ENCODE peak calls at places on chromosomes 3 and 15, in eight cellular contexts. A, C, O, I, T, R, Q and D are unnamed samples.

GRCh38 chr15:61032600-61033286 is 196.4 kb downstream of the RORA start:
- DNase-seq in A (no peak), C (no peak), O (no peak), I (no peak), T (no peak), R (peak; percentile 38), Q (no peak), D (no peak)

GRCh38 chr15:101187820-101188516 is 63.9 kb downstream of the CHSY1 start:
- DNase-seq in A (no peak), C (no peak), O (peak; percentile 94), I (no peak), T (no peak), R (no peak), Q (no peak), D (peak; percentile 96)

GRCh38 chr15:80386151-80386550 is 18.0 kb upstream of the ARNT2 start:
- DNase-seq in A (no peak), C (no peak), O (no peak), I (no peak), T (no peak), R (no peak), Q (no peak), D (no peak)

GRCh38 chr3:189355481-189356201 is 183.9 kb downstream of the TPRG1 start:
- DNase-seq in A (peak; percentile 31), C (peak; percentile 84), O (peak; percentile 84), I (peak; percentile 55), T (no peak), R (peak; percentile 23), Q (no peak), D (peak; percentile 60)

GRCh38 chr3:11434697-11435096 is 162.5 kb downstream of the ATG7 start:
- DNase-seq in A (no peak), C (no peak), O (no peak), I (no peak), T (no peak), R (no peak), Q (no peak), D (peak; percentile 6)

GRCh38 chr3:141410861-141411771 is 42.8 kb downstream of the ZBTB38 start:
- DNase-seq in A (no peak), C (peak; percentile 46), O (no peak), I (peak; percentile 63), T (no peak), R (peak; percentile 41), Q (no peak), D (no peak)

GRCh38 chr3:100159564-100160153 is 45.4 kb upstream of the FILIP1L start:
- DNase-seq in A (no peak), C (peak; percentile 87), O (peak; percentile 81), I (no peak), T (no peak), R (no peak), Q (no peak), D (peak; percentile 77)

GRCh38 chr3:149367021-149367840 is 10.2 kb downstream of the TM4SF1 start:
- DNase-seq in A (peak; percentile 82), C (peak; percentile 99), O (no peak), I (no peak), T (no peak), R (peak; percentile 55), Q (no peak), D (peak; percentile 71)

GRCh38 chr3:194928183-194928736 is 242.6 kb downstream of the FAM43A start:
- DNase-seq in A (no peak), C (peak; percentile 40), O (no peak), I (peak; percentile 43), T (no peak), R (no peak), Q (no peak), D (peak; percentile 51)

GRCh38 chr3:10940106-10940505 is 52.4 kb upstream of the SLC6A1 start:
- DNase-seq in A (no peak), C (peak; percentile 14), O (no peak), I (no peak), T (no peak), R (no peak), Q (no peak), D (no peak)

GRCh38 chr3:43503067-43503728 is 118.6 kb downstream of the ANO10 start:
- DNase-seq in A (no peak), C (peak; percentile 77), O (peak; percentile 2), I (no peak), T (no peak), R (no peak), Q (no peak), D (peak; percentile 65)

GRCh38 chr15:60935130-60935529 is 294.0 kb downstream of the RORA start:
- DNase-seq in A (no peak), C (no peak), O (no peak), I (no peak), T (no peak), R (no peak), Q (no peak), D (no peak)

GRCh38 chr3:56413911-56414310 is 54.4 kb downstream of the ERC2 start:
- DNase-seq in A (no peak), C (peak; percentile 10), O (no peak), I (no peak), T (no peak), R (no peak), Q (no peak), D (peak; percentile 5)

GRCh38 chr15:65767895-65768294 is 24.2 kb downstream of the DENND4A start:
- DNase-seq in A (no peak), C (no peak), O (no peak), I (no peak), T (no peak), R (no peak), Q (no peak), D (no peak)

GRCh38 chr3:71356272-71356671 is 227.3 kb downstream of the FOXP1 start:
- DNase-seq in A (no peak), C (no peak), O (no peak), I (no peak), T (no peak), R (no peak), Q (no peak), D (no peak)

GRCh38 chr15:96678386-96678785 is 347.9 kb downstream of the NR2F2 start:
- DNase-seq in A (no peak), C (no peak), O (no peak), I (no peak), T (no peak), R (no peak), Q (no peak), D (no peak)

GRCh38 chr3:39383190-39383912 is at the start of gene SLC25A38:
- DNase-seq in A (peak; percentile 95), C (peak; percentile 84), O (peak; percentile 43), I (peak; percentile 85), T (peak; percentile 72), R (peak; percentile 85), Q (peak; percentile 94), D (peak; percentile 89)
- TF ChIP-seq CTCF in A (peak; percentile 15), C (peak; percentile 28), O (peak; percentile 1), I (peak; percentile 39), T (peak; percentile 43), R (peak; percentile 55), Q (peak; percentile 42), D (peak; percentile 36)

GRCh38 chr3:137771401-137772230 is 7.5 kb downstream of the SOX14 start:
- DNase-seq in A (no peak), C (no peak), O (no peak), I (no peak), T (no peak), R (no peak), Q (no peak), D (no peak)

GRCh38 chr3:137769321-137770065 is 5.4 kb downstream of the SOX14 start:
- DNase-seq in A (no peak), C (no peak), O (no peak), I (no peak), T (no peak), R (no peak), Q (no peak), D (no peak)

GRCh38 chr3:137770821-137771399 is 6.8 kb downstream of the SOX14 start:
- DNase-seq in A (no peak), C (no peak), O (no peak), I (no peak), T (no peak), R (no peak), Q (no peak), D (no peak)

GRCh38 chr3:137768361-137769320 is 4.5 kb downstream of the SOX14 start:
- DNase-seq in A (no peak), C (no peak), O (no peak), I (no peak), T (no peak), R (no peak), Q (no peak), D (no peak)

GRCh38 chr3:137770066-137770805 is 6.1 kb downstream of the SOX14 start:
- DNase-seq in A (no peak), C (no peak), O (no peak), I (no peak), T (no peak), R (no peak), Q (no peak), D (no peak)
- H3K4me3 ChIP-seq in A (no peak overlapping the region), C (no peak overlapping the region), O (no peak overlapping the region), I (no peak overlapping the region), T (no peak overlapping the region), R (no peak overlapping the region), Q (no peak overlapping the region), D (no peak overlapping the region)

GRCh38 chr15:38647683-38648082 is 83.1 kb upstream of the RASGRP1 start:
- DNase-seq in A (peak; percentile 20), C (peak; percentile 63), O (no peak), I (no peak), T (no peak), R (no peak), Q (no peak), D (peak; percentile 51)
- TF ChIP-seq CTCF in A (peak; percentile 40), C (peak; percentile 69), O (peak; percentile 49), I (no peak), T (no peak), R (peak; percentile 29), Q (peak; percentile 45), D (peak; percentile 60)

GRCh38 chr3:53729130-53729529 is 117.1 kb downstream of the CHDH start:
- DNase-seq in A (no peak), C (no peak), O (peak; percentile 34), I (no peak), T (no peak), R (no peak), Q (no peak), D (no peak)

GRCh38 chr3:53726654-53727053 is 119.6 kb downstream of the CHDH start:
- DNase-seq in A (no peak), C (no peak), O (no peak), I (no peak), T (no peak), R (no peak), Q (no peak), D (no peak)

GRCh38 chr3:53728606-53729005 is 117.6 kb downstream of the CHDH start:
- DNase-seq in A (no peak), C (no peak), O (no peak), I (no peak), T (no peak), R (no peak), Q (no peak), D (no peak)

GRCh38 chr3:53724566-53724965 is 121.7 kb downstream of the CHDH start:
- DNase-seq in A (no peak), C (no peak), O (no peak), I (no peak), T (no peak), R (no peak), Q (no peak), D (no peak)

DNA sequence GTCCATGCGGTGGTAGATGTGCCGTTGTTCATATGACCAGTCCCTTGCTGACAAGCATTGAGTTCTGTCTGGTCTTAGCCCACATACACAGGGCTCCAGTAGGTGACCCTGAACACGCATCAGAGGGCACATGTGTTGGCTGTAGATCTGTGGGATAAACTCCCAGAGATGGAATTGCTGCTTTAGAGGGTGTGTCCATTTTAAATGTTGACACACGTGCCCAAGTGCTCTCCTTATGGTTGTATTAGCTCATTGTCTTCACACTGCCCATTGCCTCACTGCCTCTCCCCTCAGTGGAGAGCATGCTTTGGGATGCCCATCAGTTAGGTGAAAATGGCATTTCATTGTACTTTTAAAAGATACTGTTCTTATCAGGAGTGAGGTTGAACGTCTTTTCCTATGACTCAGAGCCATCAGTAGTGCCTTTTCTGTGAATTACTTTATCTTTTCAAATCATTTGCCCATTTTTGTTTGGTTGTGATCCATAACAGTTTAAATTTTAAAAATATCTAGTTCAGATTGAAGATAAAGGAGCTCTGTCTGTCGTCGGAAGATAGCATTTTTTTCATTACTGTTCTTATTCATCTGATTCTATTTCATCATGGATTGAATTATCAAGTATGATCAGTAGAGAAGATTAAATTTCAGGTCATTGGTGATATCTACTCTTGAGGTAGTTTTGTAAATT is 120.8 kb downstream of the CHDH start:
- DNase-seq in A (no peak), C (no peak), O (no peak), I (no peak), T (no peak), R (no peak), Q (no peak), D (no peak)
- H3K4me3 ChIP-seq in A (no peak overlapping the region), C (no peak overlapping the region), O (no peak overlapping the region), I (no peak overlapping the region), T (no peak overlapping the region), R (no peak overlapping the region), Q (no peak overlapping the region), D (no peak overlapping the region)